ENCODE peak calls at places on chromosomes 6 and 20, in four cellular contexts. K, T, M and G are unnamed samples.

GRCh38 chr6:158631678-158632537 is 12.6 kb downstream of the DYNLT1 start:
- DNase-seq in K (no peak), T (no peak), M (no peak), G (peak)

GRCh38 chr20:34579936-34580587 is 21.5 kb downstream of the MAP1LC3A start:
- DNase-seq in K (no peak), T (peak), M (no peak), G (no peak)

GRCh38 chr6:19382676-19383075 is 454.5 kb upstream of the ID4 start:
- DNase-seq in K (no peak), T (no peak), M (no peak), G (no peak)

GRCh38 chr6:150063640-150064039 is 5.3 kb downstream of the ULBP3 start:
- DNase-seq in K (no peak), T (no peak), M (no peak), G (no peak)

GRCh38 chr20:36644032-36644712 is 1.8 kb downstream of the SLA2 start:
- DNase-seq in K (peak), T (no peak), M (no peak), G (no peak)

GRCh38 chr20:17530716-17531536 is at the start of gene BFSP1:
- DNase-seq in K (peak), T (peak), M (peak), G (no peak)

GRCh38 chr6:40477246-40478126 is 109.7 kb downstream of the LRFN2 start:
- DNase-seq in K (no peak), T (no peak), M (no peak), G (no peak)

GRCh38 chr20:62359491-62360121 is 7.5 kb downstream of the LAMA5 start:
- DNase-seq in K (no peak), T (no peak), M (no peak), G (no peak)

GRCh38 chr6:1846611-1847010 is 236.9 kb downstream of the FOXC1 start:
- DNase-seq in K (no peak), T (no peak), M (no peak), G (no peak)

GRCh38 chr6:130322673-130323268 is 43.0 kb upstream of the TMEM200A start:
- DNase-seq in K (peak), T (no peak), M (peak), G (peak)

GRCh38 chr20:63829943-63830820 is 882 bp downstream of the ZBTB46 start:
- DNase-seq in K (no peak), T (no peak), M (no peak), G (no peak)

GRCh38 chr6:17703256-17703694 is 3.5 kb downstream of the NUP153 start:
- DNase-seq in K (no peak), T (peak), M (no peak), G (peak)

GRCh38 chr20:23622839-23623343 is 14.9 kb downstream of the CST3 start:
- DNase-seq in K (no peak), T (no peak), M (no peak), G (peak)

GRCh38 chr6:136647363-136647763 is 97.1 kb upstream of the MAP7 start:
- DNase-seq in K (no peak), T (peak), M (no peak), G (peak)

GRCh38 chr6:106173480-106173879 is 87.3 kb downstream of the PRDM1 start:
- DNase-seq in K (no peak), T (no peak), M (no peak), G (no peak)

GRCh38 chr6:113055086-113055485 is 708.0 kb downstream of the RFPL4B start:
- DNase-seq in K (no peak), T (no peak), M (no peak), G (no peak)

GRCh38 chr6:161439093-161439492 is 165.2 kb upstream of the AGPAT4 start:
- DNase-seq in K (no peak), T (no peak), M (no peak), G (peak)

GRCh38 chr6:124881898-124882579 is 80.2 kb upstream of the RNF217 start:
- DNase-seq in K (no peak), T (no peak), M (no peak), G (peak)

GRCh38 chr20:44548171-44548678 is 26.4 kb upstream of the SERINC3 start:
- DNase-seq in K (no peak), T (no peak), M (no peak), G (no peak)

GRCh38 chr20:14956538-14956937 is 619.1 kb upstream of the FLRT3 start:
- DNase-seq in K (no peak), T (no peak), M (no peak), G (no peak)

GRCh38 chr20:35315199-35316020 is 23.2 kb upstream of the FAM83C start:
- DNase-seq in K (no peak), T (no peak), M (no peak), G (no peak)

GRCh38 chr20:21235346-21235712 is 67.8 kb upstream of the XRN2 start:
- DNase-seq in K (no peak), T (no peak), M (no peak), G (no peak)

GRCh38 chr6:15121443-15121842 is 124.4 kb upstream of the JARID2 start:
- DNase-seq in K (no peak), T (no peak), M (no peak), G (no peak)

GRCh38 chr6:88165877-88166492 is at the start of gene CNR1:
- DNase-seq in K (no peak), T (peak), M (peak), G (no peak)

GRCh38 chr6:113047148-113047547 is 700.0 kb downstream of the RFPL4B start:
- DNase-seq in K (no peak), T (no peak), M (no peak), G (peak)

GRCh38 chr6:138588805-138589434 is 89.6 kb upstream of the NHSL1 start:
- DNase-seq in K (peak), T (peak), M (peak), G (peak)

GRCh38 chr6:54194067-54194466 is 82.8 kb downstream of the MLIP start:
- DNase-seq in K (no peak), T (no peak), M (no peak), G (peak)

GRCh38 chr20:33910529-33911327 is 83.0 kb upstream of the RALY start:
- DNase-seq in K (no peak), T (no peak), M (no peak), G (no peak)

GRCh38 chr6:30200551-30201281 is 12.5 kb downstream of the TRIM26 start:
- DNase-seq in K (no peak), T (peak), M (no peak), G (no peak)

GRCh38 chr6:30781697-30782424 is 37.5 kb upstream of the IER3 start:
- DNase-seq in K (peak), T (peak), M (no peak), G (peak)

GRCh38 chr20:13105864-13106457 is 97.2 kb downstream of the SPTLC3 start:
- DNase-seq in K (peak), T (no peak), M (no peak), G (no peak)

GRCh38 chr20:35004749-35005462 is 49.2 kb downstream of the MYH7B start:
- DNase-seq in K (no peak), T (no peak), M (no peak), G (no peak)

GRCh38 chr20:51012357-51012756 is 10.6 kb downstream of the KCNG1 start:
- DNase-seq in K (no peak), T (no peak), M (no peak), G (no peak)

GRCh38 chr6:169232507-169232931 is 21.1 kb downstream of the THBS2 start:
- DNase-seq in K (no peak), T (no peak), M (no peak), G (no peak)

GRCh38 chr20:59823860-59824259 is 109.6 kb downstream of the SYCP2 start:
- DNase-seq in K (no peak), T (no peak), M (no peak), G (no peak)

GRCh38 chr6:157094038-157094437 is 229.3 kb downstream of the TMEM242 start:
- DNase-seq in K (no peak), T (peak), M (no peak), G (no peak)

GRCh38 chr6:45692021-45692420 is 314.3 kb upstream of the SUPT3H start:
- DNase-seq in K (no peak), T (no peak), M (no peak), G (no peak)